ENCODE peak calls at places on chromosomes 2 and 18, in five cellular contexts. One of them, this sample, is unnamed.

GRCh38 chr18:3541549-3542386 is 91.8 kb downstream of the TGIF1 start:
- DNase-seq in GM23248: no peak
- DNase-seq in MM.1S: no peak
- DNase-seq in OCI-LY7: no peak
- DNase-seq in HCT116: no peak
- DNase-seq in this sample: no peak

GRCh38 chr2:10059552-10060335 is 16.4 kb downstream of the KLF11 start:
- DNase-seq in OCI-LY7: no peak
- DNase-seq in GM23248: no peak
- DNase-seq in HCT116: no peak
- DNase-seq in MM.1S: no peak
- DNase-seq in this sample: no peak

GRCh38 chr18:51009071-51009470 is 20.9 kb upstream of the SMAD4 start:
- DNase-seq in OCI-LY7: no peak
- DNase-seq in GM23248: peak; percentile 35
- DNase-seq in MM.1S: no peak
- DNase-seq in HCT116: no peak
- DNase-seq in this sample: no peak

GRCh38 chr2:135997380-135997779 is 12.0 kb upstream of the DARS1 start:
- DNase-seq in HCT116: no peak
- DNase-seq in OCI-LY7: peak; percentile 77
- DNase-seq in GM23248: no peak
- DNase-seq in MM.1S: no peak
- DNase-seq in this sample: peak; percentile 91

GRCh38 chr2:18268400-18268799 is 292.1 kb downstream of the RDH14 start:
- DNase-seq in HCT116: no peak
- DNase-seq in GM23248: no peak
- DNase-seq in MM.1S: no peak
- DNase-seq in OCI-LY7: no peak
- DNase-seq in this sample: no peak

GRCh38 chr2:199431748-199432213 is 26.0 kb downstream of the SATB2 start:
- DNase-seq in OCI-LY7: no peak
- DNase-seq in MM.1S: no peak
- DNase-seq in GM23248: no peak
- DNase-seq in HCT116: peak; percentile 58
- DNase-seq in this sample: peak; percentile 73

GRCh38 chr18:55275042-55275897 is 312.7 kb downstream of the TCF4 start:
- DNase-seq in MM.1S: peak; percentile 28
- DNase-seq in OCI-LY7: peak; percentile 11
- DNase-seq in GM23248: peak; percentile 91
- DNase-seq in HCT116: no peak
- DNase-seq in this sample: peak; percentile 58

GRCh38 chr2:195649629-195650190 is 7.3 kb upstream of the SLC39A10 start:
- DNase-seq in OCI-LY7: peak; percentile 50
- DNase-seq in GM23248: no peak
- DNase-seq in HCT116: no peak
- DNase-seq in MM.1S: no peak
- DNase-seq in this sample: no peak

GRCh38 chr2:196224767-196225166 is 53.4 kb upstream of the STK17B start:
- DNase-seq in MM.1S: no peak
- DNase-seq in GM23248: no peak
- DNase-seq in HCT116: no peak
- DNase-seq in OCI-LY7: no peak
- DNase-seq in this sample: no peak

GRCh38 chr2:66463206-66463605 is 28.3 kb downstream of the MEIS1 start:
- DNase-seq in GM23248: peak; percentile 42
- DNase-seq in OCI-LY7: no peak
- DNase-seq in MM.1S: no peak
- DNase-seq in HCT116: no peak
- DNase-seq in this sample: no peak

GRCh38 chr18:69839989-69840388 is 107.7 kb downstream of the CD226 start:
- DNase-seq in GM23248: no peak
- DNase-seq in MM.1S: no peak
- DNase-seq in OCI-LY7: no peak
- DNase-seq in HCT116: no peak
- DNase-seq in this sample: no peak

GRCh38 chr2:170713280-170714155 is 1.6 kb upstream of the SP5 start:
- DNase-seq in OCI-LY7: no peak
- DNase-seq in GM23248: no peak
- DNase-seq in MM.1S: no peak
- DNase-seq in HCT116: no peak
- DNase-seq in this sample: peak; percentile 37

GRCh38 chr18:13388586-13389490 is 170.3 kb downstream of the LDLRAD4 start:
- DNase-seq in MM.1S: no peak
- DNase-seq in OCI-LY7: no peak
- DNase-seq in HCT116: no peak
- DNase-seq in GM23248: no peak
- DNase-seq in this sample: no peak

GRCh38 chr2:239944706-239945551 is 80.2 kb downstream of the NDUFA10 start:
- DNase-seq in MM.1S: no peak
- DNase-seq in OCI-LY7: no peak
- DNase-seq in HCT116: no peak
- DNase-seq in GM23248: no peak
- DNase-seq in this sample: no peak

GRCh38 chr18:63336366-63337099 is 17.0 kb upstream of the BCL2 start:
- DNase-seq in OCI-LY7: no peak
- DNase-seq in HCT116: peak; percentile 57
- DNase-seq in MM.1S: no peak
- DNase-seq in GM23248: peak; percentile 92
- DNase-seq in this sample: no peak

GRCh38 chr2:120132190-120132589 is 91.0 kb downstream of the TMEM185B start:
- DNase-seq in MM.1S: no peak
- DNase-seq in HCT116: no peak
- DNase-seq in OCI-LY7: no peak
- DNase-seq in GM23248: peak; percentile 28
- DNase-seq in this sample: no peak

GRCh38 chr2:209189893-209190292 is 234.0 kb upstream of the MAP2 start:
- DNase-seq in OCI-LY7: no peak
- DNase-seq in MM.1S: peak; percentile 21
- DNase-seq in GM23248: no peak
- DNase-seq in HCT116: no peak
- DNase-seq in this sample: no peak

GRCh38 chr18:67477522-67477921 is 39.0 kb downstream of the DSEL start:
- DNase-seq in MM.1S: no peak
- DNase-seq in GM23248: no peak
- DNase-seq in HCT116: no peak
- DNase-seq in OCI-LY7: no peak
- DNase-seq in this sample: no peak

GRCh38 chr2:216516730-216517350 is 18.2 kb downstream of the RPL37A start:
- DNase-seq in GM23248: peak; percentile 73
- DNase-seq in OCI-LY7: peak; percentile 40
- DNase-seq in MM.1S: peak; percentile 20
- DNase-seq in HCT116: peak; percentile 35
- DNase-seq in this sample: peak; percentile 79

GRCh38 chr18:904135-905090 is at the start of gene ADCYAP1:
- DNase-seq in HCT116: no peak
- DNase-seq in GM23248: peak; percentile 40
- DNase-seq in MM.1S: no peak
- DNase-seq in OCI-LY7: no peak
- DNase-seq in this sample: peak; percentile 80

GRCh38 chr18:46320928-46321855 is 217.0 kb downstream of the HAUS1 start:
- DNase-seq in MM.1S: no peak
- DNase-seq in GM23248: peak; percentile 70
- DNase-seq in OCI-LY7: no peak
- DNase-seq in HCT116: no peak
- DNase-seq in this sample: no peak

GRCh38 chr2:207401338-207401737 is 128.4 kb upstream of the CREB1 start:
- DNase-seq in HCT116: no peak
- DNase-seq in OCI-LY7: no peak
- DNase-seq in MM.1S: no peak
- DNase-seq in GM23248: no peak
- DNase-seq in this sample: no peak

GRCh38 chr2:227826563-227826962 is 12.9 kb downstream of the CCL20 start:
- DNase-seq in HCT116: no peak
- DNase-seq in MM.1S: no peak
- DNase-seq in OCI-LY7: no peak
- DNase-seq in GM23248: no peak
- DNase-seq in this sample: no peak

DNA sequence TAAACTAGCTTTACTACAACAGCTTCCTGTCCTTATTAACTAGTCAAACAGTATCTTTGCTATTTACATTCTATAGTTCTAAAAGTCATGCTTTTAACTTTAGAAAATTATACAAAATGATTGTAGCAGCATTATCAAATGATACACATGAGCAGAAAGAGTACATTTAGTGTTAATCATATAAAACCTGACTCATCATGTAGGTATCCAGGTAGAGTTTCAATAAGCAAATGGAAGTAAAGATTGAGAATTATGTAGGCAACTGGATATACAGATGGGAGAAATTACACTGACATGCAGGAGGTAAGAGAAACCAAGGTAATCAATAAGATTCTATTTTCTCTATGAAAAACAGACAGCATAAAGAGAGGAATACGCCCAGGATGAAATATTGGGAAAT is 33.8 kb downstream of the TRIP12 start:
- DNase-seq in HCT116: no peak
- DNase-seq in MM.1S: no peak
- DNase-seq in OCI-LY7: no peak
- DNase-seq in GM23248: no peak
- DNase-seq in this sample: no peak
- H4K20me1 ChIP-seq in HCT116: peaks cover 8% of the 10 kb centered on the region
- H4K20me1 ChIP-seq in MM.1S: no peaks in the 10 kb centered on the region
- H4K20me1 ChIP-seq in OCI-LY7: peaks cover 25% of the 10 kb centered on the region
- H4K20me1 ChIP-seq in GM23248: peaks cover 20% of the 10 kb centered on the region
- H4K20me1 ChIP-seq in this sample: peaks cover 4% of the 10 kb centered on the region

DNA sequence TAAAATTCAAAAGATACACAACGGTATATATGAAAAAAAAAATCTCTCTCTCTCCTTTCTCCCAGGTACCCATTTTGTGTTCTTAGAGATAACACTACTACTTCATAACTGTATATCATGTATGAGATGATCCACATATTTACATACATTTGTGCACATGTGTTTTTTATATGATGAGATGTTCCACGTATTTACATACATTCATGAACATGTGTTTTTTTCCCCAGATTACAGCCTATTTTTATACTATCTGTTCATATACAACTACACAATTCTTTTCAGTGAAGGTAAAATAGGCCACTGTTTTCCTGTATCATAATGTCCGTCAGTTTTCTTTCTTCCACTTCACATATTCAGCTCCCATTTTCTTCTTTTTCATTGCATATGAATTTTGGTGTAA is 808.9 kb downstream of the LRRTM4 start:
- DNase-seq in OCI-LY7: no peak
- DNase-seq in GM23248: no peak
- DNase-seq in HCT116: no peak
- DNase-seq in MM.1S: no peak
- DNase-seq in this sample: no peak
- TF ChIP-seq EZH2phosphoT487 in OCI-LY7: no peak
- TF ChIP-seq EZH2phosphoT487 in GM23248: no peak
- TF ChIP-seq EZH2phosphoT487 in HCT116: no peak
- TF ChIP-seq EZH2phosphoT487 in MM.1S: no peak
- TF ChIP-seq EZH2phosphoT487 in this sample: no peak

DNA sequence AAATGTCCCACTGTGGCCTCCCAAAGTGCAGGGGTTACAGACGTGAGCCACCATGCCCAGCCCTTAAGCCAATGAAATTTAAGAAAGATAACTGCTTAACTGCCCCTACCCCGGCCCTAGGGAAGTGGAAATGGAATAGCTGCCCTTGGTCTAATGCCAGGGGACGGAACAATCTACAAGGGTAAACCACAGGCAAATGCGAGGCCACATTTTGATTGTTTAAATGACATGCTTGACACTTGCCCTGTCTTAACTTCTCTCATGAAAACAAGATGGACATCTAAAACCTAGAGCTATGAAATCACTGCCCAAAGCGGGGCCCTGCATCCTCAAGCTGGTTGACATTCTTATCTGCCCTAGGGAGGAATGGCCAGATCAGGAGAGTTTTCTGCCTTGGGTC is 5.5 kb upstream of the ITSN2 start:
- DNase-seq in GM23248: no peak
- DNase-seq in MM.1S: no peak
- DNase-seq in OCI-LY7: no peak
- DNase-seq in HCT116: no peak
- DNase-seq in this sample: no peak
- H2AFZ ChIP-seq in GM23248: no peak overlapping the region
- H2AFZ ChIP-seq in MM.1S: no peak overlapping the region
- H2AFZ ChIP-seq in OCI-LY7: no peak overlapping the region
- H2AFZ ChIP-seq in HCT116: peak overlapping the region; percentile 49
- H2AFZ ChIP-seq in this sample: peak overlapping the region; percentile 66

GRCh38 chr2:222915092-222915957 is 54.5 kb downstream of the ACSL3 start:
- DNase-seq in MM.1S: no peak
- DNase-seq in OCI-LY7: peak; percentile 46
- DNase-seq in HCT116: peak; percentile 4
- DNase-seq in GM23248: peak; percentile 56
- DNase-seq in this sample: no peak
- H4K20me1 ChIP-seq in MM.1S: peaks cover 8% of the 10 kb centered on the region
- H4K20me1 ChIP-seq in OCI-LY7: no peaks in the 10 kb centered on the region
- H4K20me1 ChIP-seq in HCT116: peaks cover 14% of the 10 kb centered on the region
- H4K20me1 ChIP-seq in GM23248: no peaks in the 10 kb centered on the region
- H4K20me1 ChIP-seq in this sample: no peaks in the 10 kb centered on the region

DNA sequence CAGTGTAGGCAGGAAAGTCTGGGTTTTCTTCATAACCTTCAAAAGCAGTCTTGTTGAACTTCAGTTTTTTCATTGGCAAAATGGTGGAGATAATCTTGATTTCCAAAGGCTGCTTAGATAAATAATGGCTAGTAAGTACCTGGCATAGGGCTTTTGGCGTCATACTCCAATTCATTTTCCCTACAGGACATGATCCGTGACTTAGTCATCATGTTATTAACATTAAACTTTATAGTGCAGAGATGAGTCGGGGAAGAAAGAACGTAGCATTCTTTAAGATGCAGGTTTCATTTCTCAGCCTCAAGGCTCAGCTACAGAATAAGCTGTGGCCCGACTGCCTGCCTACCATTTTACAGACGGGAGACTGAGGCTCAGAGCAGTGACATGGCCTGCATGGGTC is 64.0 kb downstream of the RALBP1 start:
- DNase-seq in OCI-LY7: no peak
- DNase-seq in MM.1S: no peak
- DNase-seq in GM23248: peak; percentile 84
- DNase-seq in HCT116: no peak
- DNase-seq in this sample: no peak
- TF ChIP-seq EZH2phosphoT487 in OCI-LY7: no peak
- TF ChIP-seq EZH2phosphoT487 in MM.1S: no peak
- TF ChIP-seq EZH2phosphoT487 in GM23248: no peak
- TF ChIP-seq EZH2phosphoT487 in HCT116: no peak
- TF ChIP-seq EZH2phosphoT487 in this sample: no peak

GRCh38 chr2:215498411-215498810 is 62.5 kb upstream of the FN1 start:
- DNase-seq in HCT116: no peak
- DNase-seq in OCI-LY7: no peak
- DNase-seq in MM.1S: no peak
- DNase-seq in GM23248: peak; percentile 20
- DNase-seq in this sample: no peak
- H2AFZ ChIP-seq in HCT116: no peak overlapping the region
- H2AFZ ChIP-seq in OCI-LY7: no peak overlapping the region
- H2AFZ ChIP-seq in MM.1S: no peak overlapping the region
- H2AFZ ChIP-seq in GM23248: no peak overlapping the region
- H2AFZ ChIP-seq in this sample: peak overlapping the region; percentile 88

GRCh38 chr2:175151791-175152190 is 16.2 kb downstream of the ATF2 start:
- DNase-seq in GM23248: no peak
- DNase-seq in HCT116: no peak
- DNase-seq in MM.1S: no peak
- DNase-seq in OCI-LY7: no peak
- DNase-seq in this sample: no peak
- H4K20me1 ChIP-seq in GM23248: peaks cover 41% of the 10 kb centered on the region
- H4K20me1 ChIP-seq in HCT116: no peaks in the 10 kb centered on the region
- H4K20me1 ChIP-seq in MM.1S: no peaks in the 10 kb centered on the region
- H4K20me1 ChIP-seq in OCI-LY7: peaks cover 25% of the 10 kb centered on the region
- H4K20me1 ChIP-seq in this sample: peaks cover 22% of the 10 kb centered on the region